ENCODE peak calls at places on chromosomes 3 and 15, in eight cellular contexts. N, R, U, I, E, Y, X and T are unnamed samples.

GRCh38 chr3:64190517-64191515 is 34.5 kb downstream of the PRICKLE2 start:
- DNase-seq in N (no peak), R (no peak), U (no peak), I (no peak), E (no peak), Y (no peak), X (no peak), T (no peak)

GRCh38 chr3:138348107-138348949 is at the start of gene MRAS:
- DNase-seq in N (peak), R (peak), U (peak), I (peak), E (peak), Y (peak), X (no peak), T (peak)

GRCh38 chr3:10248984-10249748 is 907 bp downstream of the TATDN2 start:
- DNase-seq in N (peak), R (no peak), U (no peak), I (peak), E (no peak), Y (peak), X (no peak), T (peak)

GRCh38 chr3:186930639-186931486 is 537 bp downstream of the ST6GAL1 start:
- DNase-seq in N (peak), R (no peak), U (peak), I (peak), E (no peak), Y (peak), X (peak), T (peak)

GRCh38 chr15:99105516-99106341 is 849 bp downstream of the SYNM start:
- DNase-seq in N (peak), R (peak), U (no peak), I (peak), E (peak), Y (peak), X (no peak), T (peak)

GRCh38 chr15:73950479-73951043 is 24.3 kb downstream of the LOXL1 start:
- DNase-seq in N (no peak), R (no peak), U (no peak), I (no peak), E (no peak), Y (no peak), X (no peak), T (no peak)

GRCh38 chr15:77610731-77611130 is 22.0 kb downstream of the LINGO1 start:
- DNase-seq in N (no peak), R (no peak), U (no peak), I (no peak), E (no peak), Y (no peak), X (no peak), T (no peak)

GRCh38 chr15:91223902-91224301 is 123.8 kb downstream of the SV2B start:
- DNase-seq in N (no peak), R (no peak), U (no peak), I (no peak), E (no peak), Y (no peak), X (no peak), T (no peak)

GRCh38 chr3:17935217-17935616 is 192.8 kb upstream of the TBC1D5 start:
- DNase-seq in N (no peak), R (no peak), U (no peak), I (no peak), E (no peak), Y (no peak), X (peak), T (no peak)

GRCh38 chr3:149554826-149555225 is 80.3 kb downstream of the TM4SF4 start:
- DNase-seq in N (no peak), R (no peak), U (peak), I (no peak), E (no peak), Y (no peak), X (peak), T (no peak)

GRCh38 chr3:11570789-11571495 is 72.8 kb downstream of the VGLL4 start:
- DNase-seq in N (no peak), R (peak), U (no peak), I (no peak), E (no peak), Y (no peak), X (no peak), T (peak)

GRCh38 chr15:63946524-63947065 is 99.7 kb downstream of the DAPK2 start:
- DNase-seq in N (no peak), R (no peak), U (no peak), I (no peak), E (no peak), Y (no peak), X (no peak), T (no peak)

GRCh38 chr3:124609402-124609801 is 120.8 kb upstream of the UMPS start:
- DNase-seq in N (no peak), R (no peak), U (no peak), I (no peak), E (no peak), Y (no peak), X (no peak), T (no peak)

GRCh38 chr3:50512131-50512530 is 8.7 kb upstream of the CACNA2D2 start:
- DNase-seq in N (no peak), R (no peak), U (no peak), I (no peak), E (no peak), Y (no peak), X (no peak), T (no peak)

DNA sequence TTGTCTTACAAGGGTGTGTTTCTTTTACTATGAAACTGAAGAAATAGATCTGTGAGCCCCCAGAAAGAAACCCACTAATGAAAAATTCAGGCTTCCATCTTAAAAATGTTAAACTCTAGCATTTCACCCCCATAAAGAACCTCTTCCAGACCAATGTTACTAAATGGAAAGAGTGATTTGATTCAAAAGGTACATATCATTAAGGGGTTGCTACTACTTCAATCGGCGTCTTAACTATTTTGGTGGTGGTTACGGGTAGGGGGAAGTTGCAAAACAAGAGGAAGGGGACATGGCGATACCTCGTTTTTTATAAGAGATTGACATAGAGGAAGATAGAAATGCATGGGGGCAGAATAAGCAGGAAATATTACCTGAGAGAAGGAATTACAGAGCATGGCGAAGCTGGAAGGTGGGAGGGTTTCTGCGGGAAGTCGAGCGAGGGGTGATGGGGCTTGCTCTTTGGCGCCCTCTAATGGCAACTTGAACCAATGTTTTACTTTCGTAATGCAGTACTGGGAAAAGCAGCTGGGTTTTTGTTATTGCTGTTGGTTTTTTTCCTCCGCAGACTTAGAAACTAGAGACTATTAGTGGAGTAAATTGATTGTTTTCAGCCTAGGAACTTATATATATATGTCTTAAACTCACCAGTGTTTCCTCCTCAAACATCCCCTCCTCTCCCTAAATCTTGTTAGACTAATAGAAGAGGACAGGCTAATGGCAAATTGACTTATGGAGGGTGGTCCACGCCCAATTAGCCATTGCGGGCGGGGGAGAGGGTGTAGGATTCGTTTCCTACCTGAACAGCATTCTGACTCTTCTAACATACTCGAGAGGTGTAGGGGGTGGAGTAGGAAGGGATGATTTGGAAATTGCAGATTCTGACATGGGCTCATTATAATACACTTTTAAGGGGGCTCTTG is 11.3 kb upstream of the SOX2 start:
- DNase-seq in N (peak), R (no peak), U (peak), I (peak), E (peak), Y (peak), X (peak), T (no peak)
- H3K4me3 ChIP-seq in N (no peak), R (peak), U (peak), I (peak), E (peak), Y (no peak), X (no peak), T (peak)

DNA sequence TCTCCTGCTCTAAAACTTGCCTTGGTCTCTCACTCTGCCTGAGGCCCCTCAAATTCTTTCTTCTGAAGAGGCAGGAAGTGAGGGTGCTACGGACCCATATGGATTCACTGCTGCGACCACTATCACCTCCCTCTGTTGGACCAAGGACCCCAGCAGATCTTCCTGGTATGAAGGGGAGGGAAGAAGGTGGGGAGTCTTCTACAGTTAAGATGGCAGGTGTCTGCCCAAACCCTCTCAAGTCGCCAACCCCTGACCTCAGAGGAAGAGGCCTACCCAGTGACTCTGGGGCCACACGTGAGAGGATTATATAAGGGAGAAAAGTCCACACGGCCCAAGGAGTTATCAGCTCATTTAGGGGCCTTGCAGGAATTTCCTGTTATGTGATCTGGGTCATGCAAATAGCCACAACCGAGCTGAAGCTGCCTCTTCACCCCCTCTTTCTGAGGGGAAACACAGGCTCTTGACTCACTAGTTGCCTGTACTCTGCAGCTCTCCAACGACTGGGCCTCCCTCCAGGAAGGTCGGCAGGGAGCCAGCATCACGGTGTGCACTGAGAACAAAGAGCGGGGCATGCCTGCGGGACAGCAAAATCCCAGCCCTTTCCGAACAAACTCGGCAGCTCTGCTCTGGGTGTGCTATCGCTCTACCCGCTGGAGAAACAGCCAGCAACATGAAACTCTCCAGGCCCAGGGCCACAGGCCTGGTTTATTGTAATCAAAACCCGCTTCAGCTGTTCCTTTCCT is 116.0 kb downstream of the XXYLT1 start:
- DNase-seq in N (no peak), R (no peak), U (no peak), I (peak), E (peak), Y (peak), X (peak), T (no peak)
- H3K4me3 ChIP-seq in N (no peak), R (no peak), U (no peak), I (no peak), E (no peak), Y (no peak), X (no peak), T (no peak)

GRCh38 chr3:164453695-164454094 is 624.6 kb downstream of the SI start:
- DNase-seq in N (no peak), R (no peak), U (no peak), I (no peak), E (no peak), Y (no peak), X (no peak), T (no peak)

GRCh38 chr3:164451083-164451910 is 627.0 kb downstream of the SI start:
- DNase-seq in N (no peak), R (no peak), U (no peak), I (peak), E (no peak), Y (no peak), X (no peak), T (no peak)

GRCh38 chr3:164450276-164450905 is 627.9 kb downstream of the SI start:
- DNase-seq in N (no peak), R (no peak), U (no peak), I (no peak), E (no peak), Y (no peak), X (no peak), T (no peak)

GRCh38 chr3:164452707-164453106 is 625.6 kb downstream of the SI start:
- DNase-seq in N (no peak), R (no peak), U (no peak), I (no peak), E (no peak), Y (no peak), X (no peak), T (no peak)
- H3K4me3 ChIP-seq in N (no peak), R (no peak), U (no peak), I (no peak), E (no peak), Y (no peak), X (no peak), T (no peak)

GRCh38 chr15:48976444-48977088 is 12.8 kb upstream of the SHC4 start:
- DNase-seq in N (no peak), R (no peak), U (no peak), I (no peak), E (no peak), Y (no peak), X (no peak), T (no peak)

GRCh38 chr15:48978638-48979037 is 14.9 kb upstream of the SHC4 start:
- DNase-seq in N (no peak), R (no peak), U (no peak), I (no peak), E (no peak), Y (no peak), X (no peak), T (no peak)

GRCh38 chr15:48972750-48973503 is 9.2 kb upstream of the SHC4 start:
- DNase-seq in N (no peak), R (no peak), U (no peak), I (no peak), E (no peak), Y (no peak), X (no peak), T (no peak)

GRCh38 chr15:48975713-48976419 is 12.1 kb upstream of the SHC4 start:
- DNase-seq in N (peak), R (peak), U (peak), I (peak), E (peak), Y (peak), X (no peak), T (peak)

GRCh38 chr15:48974865-48975264 is 11.1 kb upstream of the SHC4 start:
- DNase-seq in N (no peak), R (no peak), U (peak), I (peak), E (no peak), Y (no peak), X (no peak), T (no peak)
- H3K4me3 ChIP-seq in N (peak), R (no peak), U (no peak), I (peak), E (peak), Y (no peak), X (no peak), T (no peak)

GRCh38 chr15:56244811-56245576 is 1.3 kb upstream of the RFX7 start:
- DNase-seq in N (no peak), R (peak), U (no peak), I (peak), E (no peak), Y (peak), X (no peak), T (no peak)
- H3K4me3 ChIP-seq in N (peak), R (peak), U (no peak), I (peak), E (peak), Y (peak), X (peak), T (peak)

DNA sequence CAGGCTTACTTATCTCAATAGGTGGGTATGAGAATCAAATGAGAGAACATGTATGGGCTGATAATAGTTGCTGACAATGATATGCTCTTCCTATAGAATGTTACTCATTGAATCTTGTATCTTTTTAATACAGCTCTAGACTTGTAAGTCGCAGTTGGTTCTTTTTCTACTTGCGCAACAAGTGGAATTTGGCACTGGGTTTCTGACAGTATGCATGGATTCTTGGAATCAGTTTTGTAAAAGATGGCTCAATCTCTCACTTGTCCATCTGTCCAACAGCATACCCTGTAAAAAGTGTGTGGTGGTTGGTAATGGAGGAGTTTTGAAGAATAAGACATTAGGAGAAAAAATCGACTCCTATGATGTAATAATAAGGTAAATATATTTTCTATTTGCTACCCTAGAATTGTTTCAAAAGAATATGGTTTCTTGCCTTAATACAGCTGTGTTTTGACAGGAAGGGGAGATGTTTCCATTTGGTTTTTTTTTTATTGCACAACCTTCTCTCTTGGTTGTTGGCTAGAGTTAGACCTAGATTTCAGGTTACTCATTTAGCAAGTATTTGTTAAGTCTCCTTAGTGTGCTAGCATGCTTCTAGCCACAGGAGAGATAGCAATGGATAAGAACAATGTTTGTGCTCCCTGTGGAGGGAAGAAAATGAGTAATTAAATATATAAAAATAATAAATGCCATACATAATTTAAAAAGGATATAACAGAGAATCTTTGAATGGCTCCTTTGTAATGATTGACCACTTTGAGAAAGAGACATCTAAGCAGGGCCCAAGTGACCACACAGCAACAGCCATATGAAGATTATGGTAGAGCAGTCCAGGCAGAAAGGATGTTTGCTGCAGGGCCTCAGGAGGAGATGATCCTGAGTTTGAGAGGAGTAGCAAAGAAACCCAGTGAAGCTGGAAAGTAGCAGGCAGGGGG is 21.8 kb downstream of the ST3GAL6 start:
- DNase-seq in N (no peak), R (no peak), U (no peak), I (no peak), E (no peak), Y (no peak), X (no peak), T (no peak)
- H3K4me3 ChIP-seq in N (no peak), R (no peak), U (no peak), I (no peak), E (no peak), Y (no peak), X (no peak), T (no peak)